ENCODE peak calls at places on chromosomes 11 and 22, in five cellular contexts. P, K, W, M and F are unnamed samples.

GRCh38 chr11:101296896-101297295 is 167.3 kb upstream of the PGR start:
- DNase-seq in P (no peak), K (no peak), W (no peak), M (peak; percentile 44), F (no peak)

GRCh38 chr22:26848244-26848920 is 191.0 kb downstream of the MIAT start:
- DNase-seq in K (no peak), M (no peak), P (no peak), W (no peak), F (no peak)

GRCh38 chr11:67640021-67640757 is 626 bp upstream of the TBX10 start:
- DNase-seq in P (peak; percentile 79), W (peak; percentile 50), M (peak; percentile 57), K (peak; percentile 90), F (no peak)

GRCh38 chr11:72589802-72590761 is 84.1 kb downstream of the PDE2A start:
- DNase-seq in M (peak; percentile 31), P (no peak), W (peak; percentile 17), K (no peak), F (no peak)

GRCh38 chr22:25219948-25220442 is 556 bp downstream of the CRYBB2 start:
- DNase-seq in K (no peak), P (no peak), W (no peak), M (peak; percentile 6), F (peak; percentile 83)

GRCh38 chr11:92432515-92432914 is 207.9 kb downstream of the FAT3 start:
- DNase-seq in K (no peak), P (no peak), M (no peak), W (no peak), F (no peak)

GRCh38 chr11:22407899-22408298 is 69.7 kb downstream of the SLC17A6 start:
- DNase-seq in M (no peak), W (no peak), P (no peak), K (no peak), F (no peak)

GRCh38 chr11:120067361-120068113 is 70.4 kb downstream of the TRIM29 start:
- DNase-seq in P (no peak), M (no peak), K (no peak), W (no peak), F (no peak)

GRCh38 chr22:22526125-22526912 is 6.2 kb upstream of the ZNF280A start:
- DNase-seq in P (no peak), M (no peak), K (no peak), W (no peak), F (no peak)

GRCh38 chr11:115521874-115522273 is 17.7 kb upstream of the CADM1 start:
- DNase-seq in K (no peak), M (no peak), W (no peak), P (no peak), F (no peak)

GRCh38 chr11:14373941-14374646 is 15.1 kb upstream of the RRAS2 start:
- DNase-seq in W (no peak), M (peak; percentile 66), P (no peak), K (peak; percentile 72), F (no peak)

GRCh38 chr11:65321828-65322495 is 7.3 kb downstream of the CDC42EP2 start:
- DNase-seq in P (peak; percentile 34), W (no peak), M (no peak), K (no peak), F (no peak)

GRCh38 chr11:2774173-2775082 is 74.6 kb upstream of the KCNQ1OT1 start:
- DNase-seq in P (peak; percentile 23), K (no peak), W (no peak), M (no peak), F (no peak)

GRCh38 chr11:65471410-65471762 is 27.5 kb upstream of the MALAT1 start:
- DNase-seq in P (peak; percentile 85), M (peak; percentile 59), W (no peak), K (peak; percentile 59), F (no peak)

GRCh38 chr11:26247340-26247739 is 84.6 kb upstream of the ANO3 start:
- DNase-seq in P (no peak), K (no peak), M (peak; percentile 26), W (no peak), F (no peak)

GRCh38 chr22:28246392-28246791 is 327.3 kb upstream of the PITPNB start:
- DNase-seq in M (no peak), P (no peak), W (no peak), K (no peak), F (no peak)

GRCh38 chr11:115423728-115424459 is 80.3 kb downstream of the CADM1 start:
- DNase-seq in P (no peak), M (no peak), K (no peak), W (no peak), F (no peak)

GRCh38 chr11:79982185-79982584 is 541.4 kb upstream of the TENM4 start:
- DNase-seq in M (no peak), K (no peak), P (no peak), W (no peak), F (no peak)

GRCh38 chr22:37636949-37637273 is 2.6 kb upstream of the SH3BP1 start:
- DNase-seq in W (no peak), P (no peak), M (no peak), K (no peak), F (no peak)

GRCh38 chr11:57223601-57224000 is 13.4 kb downstream of the APLNR start:
- DNase-seq in M (no peak), K (no peak), W (no peak), P (no peak), F (no peak)

GRCh38 chr11:109306322-109306721 is 115.7 kb upstream of the C11orf87 start:
- DNase-seq in M (no peak), W (no peak), K (no peak), P (no peak), F (no peak)

GRCh38 chr11:109708184-109708583 is 286.2 kb downstream of the C11orf87 start:
- DNase-seq in W (no peak), M (no peak), K (no peak), P (no peak), F (no peak)